ENCODE peak calls at places on chromosome 21, in four cellular contexts. W is nephron progenitor cell, Z is mesothelial cell of epicardium, N is C1 segment of cervical spinal cord. O is an unnamed sample.

GRCh38 chr21:43361127-43361492 is 65.8 kb downstream of the SIK1 start:
- DNase-seq in W (peak; percentile 38), Z (no peak), N (no peak), O (no peak)

GRCh38 chr21:14686466-14687276 is 140.6 kb upstream of the SAMSN1 start:
- DNase-seq in W (no peak), Z (no peak), N (no peak), O (no peak)

GRCh38 chr21:45640888-45641479 is 2.5 kb upstream of the PCBP3 start:
- DNase-seq in N (no peak), Z (no peak), W (no peak), O (peak; percentile 34)

GRCh38 chr21:35102488-35103407 is 53.6 kb upstream of the RUNX1 start:
- DNase-seq in W (no peak), Z (no peak), N (no peak), O (no peak)

GRCh38 chr21:38721983-38722382 is 83.7 kb upstream of the ETS2 start:
- DNase-seq in N (no peak), W (no peak), Z (no peak), O (no peak)

GRCh38 chr21:41846536-41846935 is 32.6 kb downstream of the PRDM15 start:
- DNase-seq in Z (no peak), N (no peak), W (no peak), O (no peak)

GRCh38 chr21:38140192-38140905 is 116.4 kb upstream of the KCNJ15 start:
- DNase-seq in N (no peak), Z (no peak), W (no peak), O (peak; percentile 36)

GRCh38 chr21:37338671-37339526 is 27.7 kb upstream of the DYRK1A start:
- DNase-seq in N (no peak), Z (peak; percentile 39), W (peak; percentile 10), O (no peak)

GRCh38 chr21:43613755-43614638 is 45.3 kb downstream of the HSF2BP start:
- DNase-seq in Z (no peak), N (no peak), W (no peak), O (no peak)

GRCh38 chr21:23876925-23877558 is 1730.2 kb downstream of the MRPL39 start:
- DNase-seq in Z (no peak), N (no peak), W (no peak), O (no peak)

GRCh38 chr21:33543505-33544129 is 779 bp downstream of the SON start:
- DNase-seq in N (no peak), Z (peak; percentile 75), W (peak; percentile 85), O (no peak)

GRCh38 chr21:28639742-28640141 is 352.9 kb downstream of the LTN1 start:
- DNase-seq in Z (no peak), N (no peak), W (no peak), O (no peak)

GRCh38 chr21:24046816-24047443 is 1560.4 kb downstream of the MRPL39 start:
- DNase-seq in W (no peak), N (no peak), Z (no peak), O (no peak)

GRCh38 chr21:40586575-40586974 is 260.4 kb downstream of the DSCAM start:
- DNase-seq in Z (no peak), N (no peak), W (no peak), O (no peak)

GRCh38 chr21:44710294-44710665 is 1.1 kb downstream of the TSPEAR start:
- DNase-seq in N (no peak), W (no peak), Z (peak; percentile 35), O (peak; percentile 23)

GRCh38 chr21:36193200-36193599 is 36.6 kb downstream of the DOP1B start:
- DNase-seq in Z (no peak), N (no peak), W (no peak), O (no peak)

GRCh38 chr21:44854664-44855446 is 18.6 kb downstream of the PTTG1IP start:
- DNase-seq in W (no peak), N (no peak), Z (no peak), O (no peak)

GRCh38 chr21:37546949-37547614 is 180.5 kb downstream of the DYRK1A start:
- DNase-seq in Z (peak; percentile 48), W (peak; percentile 74), N (no peak), O (no peak)

GRCh38 chr21:45572231-45572630 is 30.0 kb upstream of the SLC19A1 start:
- DNase-seq in W (no peak), N (no peak), Z (no peak), O (no peak)

GRCh38 chr21:29989634-29990234 is 49.9 kb upstream of the GRIK1 start:
- DNase-seq in W (no peak), N (no peak), Z (no peak), O (no peak)

GRCh38 chr21:42463861-42464515 is 32.0 kb downstream of the RSPH1 start:
- DNase-seq in N (no peak), W (peak; percentile 37), Z (no peak), O (no peak)

GRCh38 chr21:39452965-39453332 is 1.2 kb downstream of the SH3BGR start:
- DNase-seq in N (no peak), Z (no peak), W (no peak), O (no peak)

GRCh38 chr21:45867671-45868081 is 113.9 kb upstream of the COL6A1 start:
- DNase-seq in N (no peak), W (no peak), Z (no peak), O (no peak)

GRCh38 chr21:36699026-36699545 is at the start of gene SIM2:
- DNase-seq in W (no peak), N (no peak), Z (peak; percentile 58), O (peak; percentile 72)

GRCh38 chr21:42067531-42068255 is 3.4 kb upstream of the UMODL1 start:
- DNase-seq in N (no peak), W (no peak), Z (no peak), O (no peak)

GRCh38 chr21:41371698-41372030 is 9.8 kb downstream of the MX2 start:
- DNase-seq in W (no peak), N (no peak), Z (no peak), O (no peak)